ENCODE peak calls at places on chromosomes 3 and 15, in nine cellular contexts. J, C, D, Q, O, M, X, E and L are unnamed samples.

GRCh38 chr3:152229692-152230091 is 39.0 kb upstream of the MBNL1 start:
- DNase-seq in E (no peak), C (no peak), Q (no peak), X (no peak), D (no peak), J (no peak), O (no peak), M (no peak), L (no peak)

GRCh38 chr15:39735120-39735717 is 47.4 kb downstream of the FSIP1 start:
- DNase-seq in E (no peak), X (no peak), O (no peak), M (no peak), Q (no peak), C (no peak), J (no peak), D (no peak), L (no peak)

GRCh38 chr3:9552252-9552999 is 1.2 kb downstream of the LHFPL4 start:
- DNase-seq in D (peak), E (peak), J (no peak), X (peak), O (peak), Q (no peak), M (peak), C (peak), L (no peak)

GRCh38 chr3:134836921-134837320 is 41.9 kb downstream of the EPHB1 start:
- DNase-seq in C (no peak), X (no peak), E (no peak), D (no peak), J (no peak), O (no peak), M (no peak), Q (no peak), L (no peak)

GRCh38 chr3:45665101-45665572 is 24.1 kb upstream of the SACM1L start:
- DNase-seq in M (peak), C (no peak), X (no peak), J (peak), Q (peak), O (peak), E (peak), D (peak), L (peak)

GRCh38 chr3:48047841-48048456 is 31.7 kb upstream of the MAP4 start:
- DNase-seq in J (no peak), C (no peak), X (no peak), Q (no peak), M (no peak), D (no peak), E (no peak), O (no peak), L (no peak)

GRCh38 chr3:144677118-144677517 is 705.5 kb downstream of the DIPK2A start:
- DNase-seq in Q (no peak), J (no peak), X (peak), E (no peak), D (no peak), O (no peak), C (peak), M (no peak), L (no peak)

GRCh38 chr15:43329222-43329959 is 982 bp downstream of the LCMT2 start:
- DNase-seq in E (peak), O (no peak), Q (no peak), D (no peak), J (peak), C (peak), X (peak), M (peak), L (no peak)

GRCh38 chr3:2205692-2206091 is 107.0 kb downstream of the CNTN4 start:
- DNase-seq in X (no peak), E (no peak), J (no peak), C (no peak), Q (no peak), M (no peak), O (no peak), D (no peak), L (no peak)

GRCh38 chr3:31531465-31531991 is 1.2 kb upstream of the STT3B start:
- DNase-seq in J (no peak), D (no peak), Q (no peak), C (no peak), X (no peak), O (no peak), E (no peak), M (no peak), L (no peak)